ENCODE peak calls at places on chromosomes 4 and X, in six cellular contexts. Q is heart left ventricle, S is ovary, X is uterus, J is choroid plexus epithelial cell, D is gastrocnemius medialis. P is an unnamed sample.

GRCh38 chr4:20666471-20666870 is 33.8 kb upstream of the PACRGL start:
- DNase-seq in Q (no peak), S (no peak), X (no peak), J (no peak), D (no peak), P (no peak)

GRCh38 chrX:148133099-148133725 is 152.1 kb downstream of the FMR1NB start:
- DNase-seq in Q (no peak), S (no peak), X (no peak), J (no peak), D (no peak), P (no peak)

GRCh38 chr4:76782837-76783236 is 115.1 kb downstream of the SOWAHB start:
- DNase-seq in Q (no peak), S (no peak), X (no peak), J (peak), D (no peak), P (peak)

GRCh38 chrX:150361777-150362351 is 1.3 kb upstream of the MAMLD1 start:
- DNase-seq in Q (no peak), S (peak), X (no peak), J (no peak), D (no peak), P (no peak)

GRCh38 chr4:121696140-121696640 is 590 bp downstream of the ANXA5 start:
- DNase-seq in Q (peak), S (peak), X (peak), J (peak), D (peak), P (peak)

GRCh38 chr4:38856524-38857337 is at the start of gene TLR6:
- DNase-seq in Q (no peak), S (peak), X (peak), J (peak), D (no peak), P (peak)

GRCh38 chr4:16498978-16499377 is 272.7 kb upstream of the TAPT1 start:
- DNase-seq in Q (no peak), S (no peak), X (no peak), J (no peak), D (no peak), P (no peak)

GRCh38 chrX:46770817-46771163 is 11.9 kb upstream of the SLC9A7 start:
- DNase-seq in Q (no peak), S (no peak), X (no peak), J (peak), D (no peak), P (peak)

GRCh38 chrX:51852096-51852495 is 41.3 kb upstream of the MAGED1 start:
- DNase-seq in Q (no peak), S (no peak), X (no peak), J (no peak), D (no peak), P (no peak)

GRCh38 chr4:52106701-52107100 is 55.6 kb downstream of the SPATA18 start:
- DNase-seq in Q (no peak), S (no peak), X (no peak), J (peak), D (no peak), P (peak)

GRCh38 chrX:11704725-11705495 is 39.2 kb upstream of the ARHGAP6 start:
- DNase-seq in Q (no peak), S (no peak), X (no peak), J (peak), D (no peak), P (peak)

GRCh38 chr4:85416094-85416493 is 58.9 kb upstream of the ARHGAP24 start:
- DNase-seq in Q (no peak), S (no peak), X (no peak), J (no peak), D (no peak), P (no peak)

GRCh38 chrX:115958687-115959359 is 211.7 kb upstream of the AGTR2 start:
- DNase-seq in Q (no peak), S (no peak), X (no peak), J (no peak), D (no peak), P (no peak)
- TF ChIP-seq CTCF in Q (no peak), S (no peak), X (no peak), J (no peak), D (no peak), P (no peak)

GRCh38 chrX:153030801-153031200 is 25.5 kb upstream of the PNMA3 start:
- DNase-seq in Q (no peak), S (no peak), X (no peak), J (no peak), D (no peak), P (no peak)

GRCh38 chrX:153029875-153030274 is 26.4 kb upstream of the PNMA3 start:
- DNase-seq in Q (no peak), S (no peak), X (no peak), J (peak), D (no peak), P (no peak)

GRCh38 chrX:153029162-153029561 is 27.1 kb upstream of the PNMA3 start:
- DNase-seq in Q (no peak), S (no peak), X (no peak), J (peak), D (no peak), P (no peak)

GRCh38 chrX:153032397-153033118 is 23.7 kb upstream of the PNMA3 start:
- DNase-seq in Q (peak), S (peak), X (peak), J (peak), D (peak), P (peak)
- H3K4me3 ChIP-seq in Q (peak), S (peak), X (no peak), J (peak), D (peak), P (peak)

GRCh38 chrX:48179691-48180090 is 16.9 kb downstream of the SSX5 start:
- DNase-seq in Q (no peak), S (no peak), X (no peak), J (no peak), D (no peak), P (no peak)

GRCh38 chrX:48180811-48181210 is 15.8 kb downstream of the SSX5 start:
- DNase-seq in Q (no peak), S (no peak), X (no peak), J (no peak), D (no peak), P (no peak)
- TF ChIP-seq CTCF in Q (no peak), S (no peak), X (no peak), J (no peak), D (no peak), P (no peak)

DNA sequence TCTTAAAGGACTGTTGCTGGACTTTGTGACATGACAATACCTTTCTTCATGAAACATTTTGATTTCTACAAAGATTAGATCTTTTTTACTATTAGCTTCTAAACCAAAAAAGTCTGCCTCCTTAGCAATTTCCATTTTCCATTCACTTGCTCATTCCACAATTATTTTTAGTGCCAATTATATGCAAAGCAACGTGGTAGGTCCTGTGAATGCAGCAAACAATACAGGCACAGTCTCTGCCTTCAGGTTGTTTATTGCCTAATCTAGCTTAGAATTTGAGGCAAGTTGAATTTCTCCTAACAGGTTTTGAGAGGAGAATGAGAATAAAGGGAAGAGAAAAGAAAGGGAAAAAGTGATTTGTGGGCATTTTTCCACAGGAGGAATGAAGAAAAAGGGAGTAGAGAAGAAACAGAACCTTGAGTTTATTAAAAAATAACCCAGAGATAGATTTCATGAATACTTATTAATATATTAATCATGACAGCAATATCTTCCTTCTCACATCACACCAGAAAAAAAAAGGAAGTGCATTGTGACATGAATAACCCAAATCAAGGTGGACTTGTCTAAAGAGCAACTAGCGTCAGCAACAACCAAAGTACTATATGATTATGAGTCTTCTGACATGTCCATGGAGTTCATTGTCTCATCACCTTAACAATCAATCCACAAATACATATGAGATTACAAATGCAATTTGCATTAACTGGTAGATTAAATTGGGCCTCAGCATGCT is 16.3 kb upstream of the FRYL start:
- DNase-seq in Q (no peak), S (no peak), X (no peak), J (no peak), D (no peak), P (no peak)
- H3K4me3 ChIP-seq in Q (no peak), S (no peak), X (no peak), J (no peak), D (no peak), P (no peak)

GRCh38 chrX:70454441-70455365 is 10.1 kb downstream of the DLG3 start:
- DNase-seq in Q (peak), S (peak), X (peak), J (peak), D (peak), P (peak)
- TF ChIP-seq CTCF in Q (peak), S (peak), X (peak), J (peak), D (peak), P (peak)

GRCh38 chr4:96526625-96527024 is 686.7 kb downstream of the PDHA2 start:
- DNase-seq in Q (no peak), S (no peak), X (no peak), J (no peak), D (no peak), P (no peak)
- H3K4me3 ChIP-seq in Q (no peak), S (no peak), X (no peak), J (no peak), D (no peak), P (no peak)

DNA sequence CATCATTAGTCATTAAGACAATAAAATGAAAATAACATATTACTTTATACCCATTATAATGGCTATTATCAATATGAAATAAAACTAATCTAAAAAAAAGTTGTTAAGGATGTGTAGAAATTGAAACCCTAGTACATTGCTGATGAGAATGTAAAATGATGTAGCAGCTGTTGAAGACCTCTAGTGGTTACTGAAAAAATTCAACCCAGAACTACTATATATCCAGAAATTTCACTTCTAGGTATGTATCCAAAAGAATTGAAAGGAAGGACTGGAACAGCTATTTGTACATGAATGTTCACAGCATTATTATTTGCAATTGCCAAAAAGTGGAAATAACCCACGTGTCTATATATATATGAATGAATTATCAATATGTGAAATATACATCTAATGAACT is 180.3 kb upstream of the KLHL4 start:
- DNase-seq in Q (no peak), S (no peak), X (no peak), J (peak), D (no peak), P (no peak)
- TF ChIP-seq CTCF in Q (no peak), S (no peak), X (no peak), J (peak), D (no peak), P (no peak)